ENCODE peak calls at places on chromosome X, in five cellular contexts. B is tibial nerve; R is NCI-H510A; A is ACHN; I is stimulated activated CD4-positive, alpha-beta T cell treated with anti-CD3 and anti-CD28 coated beads, Interleukin-4, amount 100 ng/mL, for 48 hours. X is an unnamed sample.

GRCh38 chrX:123860506-123860840 is 620 bp downstream of the XIAP start:
- DNase-seq in R (no peak), B (no peak), I (no peak), A (peak; percentile 39), X (peak; percentile 56)

GRCh38 chrX:43881410-43882293 is 598 bp downstream of the MAOB start:
- DNase-seq in I (no peak), B (peak; percentile 17), R (no peak), A (no peak), X (no peak)

GRCh38 chrX:29617276-29617675 is 598.1 kb upstream of the MAGEB2 start:
- DNase-seq in A (peak; percentile 0), R (no peak), I (no peak), B (no peak), X (peak; percentile 19)

GRCh38 chrX:84363054-84363453 is 139.2 kb downstream of the HDX start:
- DNase-seq in R (no peak), I (no peak), A (no peak), B (no peak), X (no peak)

GRCh38 chrX:103828529-103828928 is 3.5 kb downstream of the RAB9B start:
- DNase-seq in B (no peak), R (no peak), I (no peak), A (no peak), X (no peak)

GRCh38 chrX:8849945-8850344 is 48.8 kb upstream of the FAM9A start:
- DNase-seq in I (no peak), R (no peak), A (peak; percentile 6), B (no peak), X (no peak)

GRCh38 chrX:77087529-77088169 is 359.5 kb upstream of the FGF16 start:
- DNase-seq in R (no peak), A (no peak), B (peak; percentile 13), I (no peak), X (peak; percentile 9)

GRCh38 chrX:39372126-39372525 is 570.9 kb downstream of the MID1IP1 start:
- DNase-seq in R (no peak), I (no peak), B (no peak), A (no peak), X (peak; percentile 71)

GRCh38 chrX:374566-374965 is 12.1 kb downstream of the PPP2R3B start:
- DNase-seq in A (no peak), I (no peak), R (no peak), B (no peak), X (no peak)